ENCODE peak calls at places on chromosomes 1 and 21, in five cellular contexts. G, S, Y, M and Q are unnamed samples.

GRCh38 chr1:176471338-176472121 is 8.6 kb downstream of the PAPPA2 start:
- DNase-seq in G (no peak), S (no peak), Y (no peak), M (no peak), Q (no peak)

GRCh38 chr1:5743435-5744095 is 248.7 kb downstream of the NPHP4 start:
- DNase-seq in G (no peak), S (no peak), Y (no peak), M (no peak), Q (no peak)

GRCh38 chr1:108079550-108079949 is 114.6 kb upstream of the VAV3 start:
- DNase-seq in G (peak), S (no peak), Y (no peak), M (peak), Q (peak)

GRCh38 chr1:19452221-19452663 is 33.1 kb downstream of the CAPZB start:
- DNase-seq in G (no peak), S (no peak), Y (no peak), M (no peak), Q (no peak)

GRCh38 chr1:146034976-146035469 is 13.5 kb upstream of the HJV start:
- DNase-seq in G (no peak), S (peak), Y (no peak), M (no peak), Q (no peak)

GRCh38 chr1:181898773-181899172 is 162.7 kb downstream of the ZNF648 start:
- DNase-seq in G (no peak), S (no peak), Y (no peak), M (no peak), Q (no peak)

GRCh38 chr1:110872366-110872744 is 593 bp upstream of the CD53 start:
- DNase-seq in G (no peak), S (no peak), Y (no peak), M (no peak), Q (no peak)

GRCh38 chr1:244852694-244853093 is 11.6 kb downstream of the HNRNPU start:
- DNase-seq in G (no peak), S (no peak), Y (no peak), M (no peak), Q (no peak)

GRCh38 chr21:29637553-29637952 is 302.2 kb downstream of the GRIK1 start:
- DNase-seq in G (no peak), S (no peak), Y (no peak), M (no peak), Q (no peak)

GRCh38 chr1:209769171-209769904 is 13.5 kb downstream of the TRAF3IP3 start:
- DNase-seq in G (peak), S (peak), Y (peak), M (peak), Q (peak)

GRCh38 chr1:163650624-163651023 is 328.9 kb downstream of the NUF2 start:
- DNase-seq in G (no peak), S (no peak), Y (no peak), M (no peak), Q (no peak)

GRCh38 chr1:37994886-37995566 is 5.2 kb upstream of the SF3A3 start:
- DNase-seq in G (no peak), S (no peak), Y (no peak), M (no peak), Q (peak)